ENCODE peak calls at places on chromosome 6, in four cellular contexts. W is effector memory CD4-positive, alpha-beta T cell; N is stimulated activated CD4-positive, alpha-beta T cell treated with anti-CD3 and anti-CD28 coated beads, TNF-alpha, amount 100 ng/mL, for 24 hours; I is HCT116. X is an unnamed sample.

GRCh38 chr6:33607784-33608161 is 13.3 kb upstream of the ITPR3 start:
- DNase-seq in W (no peak), N (no peak), I (peak; percentile 37), X (no peak)

GRCh38 chr6:4776967-4777925 is 1.0 kb downstream of the CDYL start:
- DNase-seq in W (no peak), N (no peak), I (no peak), X (peak; percentile 29)

GRCh38 chr6:114240800-114241199 is 102.0 kb downstream of the HS3ST5 start:
- DNase-seq in W (no peak), N (no peak), I (no peak), X (no peak)

GRCh38 chr6:167856999-167857660 is 30.4 kb downstream of the AFDN start:
- DNase-seq in W (no peak), N (no peak), I (no peak), X (no peak)

GRCh38 chr6:125357515-125358256 is 55.9 kb upstream of the HDDC2 start:
- DNase-seq in W (no peak), N (no peak), I (no peak), X (peak; percentile 24)

GRCh38 chr6:118646977-118647376 is 4.4 kb downstream of the CEP85L start:
- DNase-seq in W (no peak), N (no peak), I (no peak), X (no peak)

GRCh38 chr6:12776291-12776690 is 59.7 kb downstream of the PHACTR1 start:
- DNase-seq in W (no peak), N (no peak), I (no peak), X (no peak)

GRCh38 chr6:53530346-53530745 is 14.6 kb downstream of the GCLC start:
- DNase-seq in W (no peak), N (no peak), I (no peak), X (no peak)

GRCh38 chr6:163643866-163644265 is 229.3 kb downstream of the QKI start:
- DNase-seq in W (no peak), N (no peak), I (no peak), X (no peak)

GRCh38 chr6:139846538-139847321 is 472.3 kb upstream of the CITED2 start:
- DNase-seq in W (no peak), N (no peak), I (no peak), X (no peak)

GRCh38 chr6:10659697-10660348 is 34.6 kb downstream of the C6orf52 start:
- DNase-seq in W (no peak), N (no peak), I (no peak), X (no peak)

GRCh38 chr6:30007132-30007764 is 53.8 kb upstream of the POLR1H start:
- DNase-seq in W (no peak), N (no peak), I (no peak), X (no peak)

GRCh38 chr6:27591660-27592059 is 118.8 kb upstream of the ZNF184 start:
- DNase-seq in W (no peak), N (no peak), I (no peak), X (no peak)

GRCh38 chr6:141486942-141487341 is 645.8 kb upstream of the GJE1 start:
- DNase-seq in W (no peak), N (no peak), I (no peak), X (no peak)

GRCh38 chr6:33417127-33417902 is 592 bp downstream of the CUTA start:
- DNase-seq in W (no peak), N (no peak), I (no peak), X (no peak)

GRCh38 chr6:107400748-107401147 is 58.6 kb downstream of the PDSS2 start:
- DNase-seq in W (no peak), N (no peak), I (no peak), X (no peak)

GRCh38 chr6:53302678-53303360 is 45.9 kb downstream of the ELOVL5 start:
- DNase-seq in W (no peak), N (no peak), I (no peak), X (no peak)

GRCh38 chr6:125104425-125104824 is 49.1 kb upstream of the TPD52L1 start:
- DNase-seq in W (no peak), N (no peak), I (no peak), X (no peak)

GRCh38 chr6:15296735-15297134 is 50.9 kb downstream of the JARID2 start:
- DNase-seq in W (no peak), N (no peak), I (no peak), X (no peak)

GRCh38 chr6:55963301-55963700 is 87.9 kb upstream of the BMP5 start:
- DNase-seq in W (no peak), N (no peak), I (peak; percentile 18), X (no peak)

GRCh38 chr6:91464718-91465117 is 877.8 kb upstream of the MAP3K7 start:
- DNase-seq in W (no peak), N (no peak), I (no peak), X (no peak)

GRCh38 chr6:100918152-100918551 is 37.0 kb upstream of the ASCC3 start:
- DNase-seq in W (no peak), N (no peak), I (no peak), X (no peak)

GRCh38 chr6:14068133-14068532 is 49.4 kb upstream of the CD83 start:
- DNase-seq in W (no peak), N (no peak), I (no peak), X (no peak)

GRCh38 chr6:45375449-45375848 is 2.3 kb downstream of the SUPT3H start:
- DNase-seq in W (no peak), N (no peak), I (no peak), X (no peak)

GRCh38 chr6:79440590-79440989 is 96.6 kb downstream of the LCA5 start:
- DNase-seq in W (no peak), N (no peak), I (no peak), X (no peak)

GRCh38 chr6:2242311-2242710 is 3.1 kb downstream of the GMDS start:
- DNase-seq in W (no peak), N (no peak), I (no peak), X (no peak)

GRCh38 chr6:583116-583515 is 73.8 kb downstream of the HUS1B start:
- DNase-seq in W (no peak), N (no peak), I (no peak), X (no peak)

GRCh38 chr6:36715469-36715868 is 17.8 kb downstream of the RAB44 start:
- DNase-seq in W (no peak), N (no peak), I (no peak), X (no peak)

GRCh38 chr6:111377558-111378120 is 105.4 kb downstream of the REV3L start:
- DNase-seq in W (no peak), N (no peak), I (no peak), X (no peak)

GRCh38 chr6:92364948-92365386 is 1054.4 kb downstream of the EPHA7 start:
- DNase-seq in W (no peak), N (no peak), I (no peak), X (no peak)